ENCODE peak calls at places on chromosomes 16 and 17, in seven cellular contexts. X is Calu3; B is gastrocnemius medialis; V is stimulated activated CD4-positive, alpha-beta T cell treated with anti-CD3 and anti-CD28 coated beads, TNF-alpha, amount 100 ng/mL, for 1 hour; G is activated naive CD8-positive, alpha-beta T cell treated with anti-CD3 and anti-CD28 coated beads for 36 hours; H is cardiac septum; F is tibial nerve. L is an unnamed sample.
A peak's percentile ranks its signal among the peaks of the same experiment; 100 is the strongest.

GRCh38 chr16:26717826-26718225 is 348.9 kb upstream of the C16orf82 start:
- DNase-seq in G (no peak), X (no peak), H (no peak), B (no peak), F (no peak), V (no peak), L (no peak)

GRCh38 chr16:10256855-10257641 is 74.8 kb upstream of the GRIN2A start:
- DNase-seq in F (no peak), H (no peak), V (peak; percentile 32), B (no peak), X (peak; percentile 52), G (peak; percentile 22), L (no peak)

GRCh38 chr17:38893612-38894011 is 23.8 kb downstream of the LASP1 start:
- DNase-seq in F (no peak), H (peak; percentile 84), X (no peak), G (peak; percentile 57), V (no peak), B (no peak), L (peak; percentile 88)

GRCh38 chr16:86570542-86571196 is 4.0 kb downstream of the FOXC2 start:
- DNase-seq in B (no peak), X (no peak), V (no peak), H (no peak), G (no peak), F (no peak), L (no peak)

GRCh38 chr17:77608431-77608830 is 350.1 kb upstream of the TNRC6C start:
- DNase-seq in X (no peak), G (no peak), H (no peak), B (no peak), V (no peak), F (no peak), L (no peak)

GRCh38 chr16:85565796-85566501 is 47.2 kb upstream of the GSE1 start:
- DNase-seq in F (no peak), H (no peak), B (no peak), V (no peak), G (no peak), X (no peak), L (no peak)

GRCh38 chr16:23448392-23448791 is 4.6 kb downstream of the COG7 start:
- DNase-seq in B (no peak), V (no peak), X (peak; percentile 15), H (no peak), G (no peak), F (no peak), L (no peak)

GRCh38 chr16:18958621-18959578 is 24.8 kb upstream of the TMC7 start:
- DNase-seq in V (no peak), G (no peak), B (peak; percentile 17), H (no peak), F (no peak), X (no peak), L (no peak)

GRCh38 chr17:19343671-19344151 is 18.8 kb downstream of the B9D1 start:
- DNase-seq in F (no peak), V (no peak), G (no peak), X (no peak), H (peak; percentile 64), B (no peak), L (peak; percentile 80)

GRCh38 chr17:15490634-15491261 is 23.3 kb upstream of the CDRT4 start:
- DNase-seq in B (peak; percentile 70), H (peak; percentile 87), V (no peak), G (no peak), F (peak; percentile 56), X (peak; percentile 74), L (peak; percentile 92)

GRCh38 chr16:19223235-19223847 is 55.3 kb downstream of the SYT17 start:
- DNase-seq in G (peak; percentile 12), B (no peak), V (peak; percentile 5), H (no peak), X (peak; percentile 39), F (peak; percentile 17), L (no peak)

GRCh38 chr17:76642032-76642561 is 1.5 kb downstream of the ST6GALNAC1 start:
- DNase-seq in F (no peak), X (no peak), G (no peak), V (no peak), H (no peak), B (no peak), L (no peak)

GRCh38 chr17:2396192-2396567 is 4.7 kb downstream of the MNT start:
- DNase-seq in X (no peak), V (no peak), B (no peak), G (no peak), H (no peak), F (no peak), L (no peak)

GRCh38 chr16:50386139-50386538 is 17.4 kb upstream of the BRD7 start:
- DNase-seq in F (no peak), H (no peak), X (no peak), B (no peak), V (no peak), G (no peak), L (no peak)

GRCh38 chr17:12047977-12048376 is 27.3 kb downstream of the MAP2K4 start:
- DNase-seq in F (no peak), X (peak; percentile 11), B (no peak), H (no peak), G (no peak), V (no peak), L (no peak)

GRCh38 chr17:1390422-1391367 is 9.3 kb downstream of the YWHAE start:
- DNase-seq in F (no peak), H (no peak), V (no peak), B (peak; percentile 64), X (no peak), G (no peak), L (no peak)

GRCh38 chr16:85157813-85158701 is 45.8 kb upstream of the CIBAR2 start:
- DNase-seq in H (no peak), X (no peak), G (peak; percentile 30), F (no peak), V (no peak), B (no peak), L (no peak)

GRCh38 chr16:87647431-87648185 is 45.3 kb downstream of the JPH3 start:
- DNase-seq in V (no peak), X (no peak), B (no peak), H (no peak), F (no peak), G (peak; percentile 5), L (no peak)

GRCh38 chr16:53761967-53762726 is 58.2 kb downstream of the FTO start:
- DNase-seq in H (no peak), G (no peak), X (no peak), V (no peak), F (no peak), B (no peak), L (no peak)

GRCh38 chr17:2170023-2170422 is 115.1 kb downstream of the HIC1 start:
- DNase-seq in B (no peak), V (no peak), G (peak; percentile 16), H (no peak), X (no peak), F (no peak), L (no peak)

GRCh38 chr16:68737046-68737729 is at the start of gene CDH1:
- DNase-seq in G (peak; percentile 46), B (no peak), V (no peak), H (no peak), F (no peak), X (peak; percentile 99), L (no peak)

GRCh38 chr16:68235105-68235881 is 634 bp downstream of the ESRP2 start:
- DNase-seq in G (no peak), X (peak; percentile 61), B (no peak), H (no peak), V (no peak), F (no peak), L (no peak)

GRCh38 chr16:2771496-2772402 is 5.3 kb downstream of the ELOB start:
- DNase-seq in V (no peak), H (no peak), B (no peak), G (no peak), X (no peak), F (no peak), L (peak; percentile 62)

GRCh38 chr16:1972490-1972877 is 631 bp downstream of the TBL3 start:
- DNase-seq in F (no peak), H (no peak), V (no peak), B (no peak), G (no peak), X (no peak), L (no peak)

L was measured in posterior vena cava.